ENCODE peak calls at places on chromosome 11, in four cellular contexts. E is heart left ventricle, K is brain pericyte, Z is glutamatergic neuron. Q is an unnamed sample.

GRCh38 chr11:96338910-96339703 is 3.9 kb downstream of the MAML2 start:
- DNase-seq in Z (no peak), K (no peak), E (peak; percentile 51), Q (no peak)

GRCh38 chr11:131796089-131796488 is 425.7 kb downstream of the NTM start:
- DNase-seq in Z (no peak), E (no peak), K (no peak), Q (no peak)

GRCh38 chr11:3722100-3722499 is 50.9 kb upstream of the CHRNA10 start:
- DNase-seq in Z (no peak), E (no peak), K (no peak), Q (no peak)

GRCh38 chr11:16777576-16777975 is 39.1 kb downstream of the C11orf58 start:
- DNase-seq in E (no peak), Z (no peak), K (no peak), Q (no peak)

GRCh38 chr11:105377870-105378269 is 232.0 kb upstream of the GRIA4 start:
- DNase-seq in K (no peak), Z (no peak), E (no peak), Q (no peak)

GRCh38 chr11:109933126-109933525 is 160.1 kb upstream of the ZC3H12C start:
- DNase-seq in E (no peak), K (no peak), Z (no peak), Q (no peak)

GRCh38 chr11:73539506-73540084 is 58.3 kb downstream of the FAM168A start:
- DNase-seq in E (no peak), Z (no peak), K (no peak), Q (no peak)

GRCh38 chr11:6927030-6927617 is 898 bp downstream of the ZNF215 start:
- DNase-seq in E (no peak), Z (no peak), K (no peak), Q (no peak)

GRCh38 chr11:33515347-33515746 is 185.3 kb downstream of the C11orf91 start:
- DNase-seq in Z (no peak), E (no peak), K (no peak), Q (no peak)

GRCh38 chr11:29482510-29482909 is 534.3 kb downstream of the KCNA4 start:
- DNase-seq in K (no peak), Z (no peak), E (no peak), Q (no peak)

GRCh38 chr11:20973959-20974358 is 304.6 kb downstream of the NELL1 start:
- DNase-seq in K (no peak), Z (no peak), E (no peak), Q (no peak)

GRCh38 chr11:102927624-102927990 is 27.9 kb downstream of the MMP13 start:
- DNase-seq in E (no peak), Z (no peak), K (no peak), Q (no peak)

GRCh38 chr11:64892411-64892831 is 14.0 kb upstream of the EHD1 start:
- DNase-seq in E (peak; percentile 65), Z (no peak), K (no peak), Q (no peak)

GRCh38 chr11:118820412-118821357 is 29.7 kb upstream of the DDX6 start:
- DNase-seq in K (no peak), E (peak; percentile 82), Z (no peak), Q (no peak)

GRCh38 chr11:737366-737765 is 9.9 kb upstream of the TALDO1 start:
- DNase-seq in E (no peak), K (no peak), Z (no peak), Q (no peak)

GRCh38 chr11:75277211-75277805 is 36.7 kb downstream of the TPBGL start:
- DNase-seq in E (no peak), Z (no peak), K (no peak), Q (no peak)

GRCh38 chr11:130340671-130341319 is 26.1 kb upstream of the ZBTB44 start:
- DNase-seq in Z (no peak), K (no peak), E (no peak), Q (no peak)

GRCh38 chr11:62054081-62054480 is 69.7 kb upstream of the INCENP start:
- DNase-seq in Z (no peak), K (no peak), E (no peak), Q (no peak)

GRCh38 chr11:62338218-62338617 is 970 bp downstream of the ASRGL1 start:
- DNase-seq in E (no peak), Z (no peak), K (no peak), Q (no peak)

GRCh38 chr11:101436511-101437142 is 147.2 kb downstream of the TRPC6 start:
- DNase-seq in Z (peak; percentile 64), K (no peak), E (peak; percentile 32), Q (peak; percentile 52)

GRCh38 chr11:9681583-9682372 is 17.9 kb downstream of the SWAP70 start:
- DNase-seq in Z (no peak), E (no peak), K (no peak), Q (no peak)

GRCh38 chr11:33801821-33802413 is 27.6 kb upstream of the FBXO3 start:
- DNase-seq in K (no peak), E (no peak), Z (peak; percentile 28), Q (no peak)

GRCh38 chr11:79263001-79263400 is 177.8 kb downstream of the TENM4 start:
- DNase-seq in K (no peak), E (peak; percentile 91), Z (peak; percentile 79), Q (no peak)

GRCh38 chr11:63635762-63636465 is 21.7 kb upstream of the PLAAT3 start:
- DNase-seq in E (no peak), K (peak; percentile 17), Z (peak; percentile 74), Q (no peak)

GRCh38 chr11:66749091-66749490 is 20.1 kb upstream of the SPTBN2 start:
- DNase-seq in K (no peak), E (peak; percentile 49), Z (no peak), Q (no peak)

GRCh38 chr11:11211888-11212287 is 141.2 kb downstream of the CSNK2A3 start:
- DNase-seq in K (no peak), Z (no peak), E (no peak), Q (no peak)

GRCh38 chr11:59193741-59194140 is 19.0 kb downstream of the MPEG1 start:
- DNase-seq in K (no peak), Z (no peak), E (no peak), Q (no peak)

GRCh38 chr11:130145328-130145812 is 14.2 kb upstream of the ST14 start:
- DNase-seq in E (no peak), K (no peak), Z (no peak), Q (no peak)

GRCh38 chr11:61334434-61335354 is 1.7 kb downstream of the TKFC start:
- DNase-seq in E (no peak), K (no peak), Z (no peak), Q (no peak)